ENCODE peak calls at places on chromosomes 6 and 20, in eight cellular contexts. F is sigmoid colon, B is stomach, D is psoas muscle, H is pancreas, Z is NB4, K is aorta, C is mesendoderm. V is an unnamed sample.

GRCh38 chr6:168047841-168048723 is 30.9 kb downstream of the FRMD1 start:
- DNase-seq in F (no peak), B (no peak), D (no peak), H (no peak), Z (no peak), K (peak; percentile 45), C (no peak), V (no peak)

GRCh38 chr6:98977606-98978292 is 30.0 kb upstream of the FBXL4 start:
- DNase-seq in F (no peak), B (no peak), D (no peak), H (no peak), Z (no peak), K (no peak), C (no peak), V (no peak)

GRCh38 chr20:13148961-13149360 is 72.1 kb upstream of the ISM1 start:
- DNase-seq in F (no peak), B (no peak), D (no peak), H (no peak), Z (no peak), K (no peak), C (no peak), V (no peak)

GRCh38 chr6:34332255-34333198 is 59.9 kb downstream of the NUDT3 start:
- DNase-seq in F (no peak), B (no peak), D (no peak), H (no peak), Z (peak; percentile 69), K (no peak), C (no peak), V (no peak)

GRCh38 chr20:61963149-61963548 is 102.5 kb downstream of the TAF4 start:
- DNase-seq in F (peak; percentile 46), B (no peak), D (no peak), H (no peak), Z (no peak), K (no peak), C (no peak), V (no peak)

GRCh38 chr6:34810936-34811632 is 19.2 kb downstream of the BLTP3A start:
- DNase-seq in F (no peak), B (peak; percentile 38), D (no peak), H (no peak), Z (no peak), K (no peak), C (no peak), V (no peak)

GRCh38 chr6:90982051-90982450 is 395.2 kb upstream of the MAP3K7 start:
- DNase-seq in F (no peak), B (no peak), D (no peak), H (no peak), Z (no peak), K (no peak), C (peak; percentile 25), V (no peak)

GRCh38 chr20:634526-634925 is 18.5 kb downstream of the SRXN1 start:
- DNase-seq in F (no peak), B (no peak), D (no peak), H (no peak), Z (no peak), K (no peak), C (no peak), V (no peak)

GRCh38 chr6:25193147-25193864 is 85.9 kb upstream of the CARMIL1 start:
- DNase-seq in F (peak; percentile 76), B (no peak), D (no peak), H (no peak), Z (no peak), K (no peak), C (no peak), V (no peak)

GRCh38 chr6:32944265-32944664 is 3.4 kb upstream of the HLA-DMB start:
- DNase-seq in F (no peak), B (peak; percentile 45), D (no peak), H (no peak), Z (peak; percentile 85), K (no peak), C (no peak), V (no peak)

GRCh38 chr20:59598625-59599310 is 5.6 kb upstream of the PHACTR3 start:
- DNase-seq in F (no peak), B (peak; percentile 29), D (no peak), H (no peak), Z (peak; percentile 75), K (peak; percentile 74), C (peak; percentile 52), V (no peak)

GRCh38 chr20:39259010-39259803 is 297.1 kb downstream of the DHX35 start:
- DNase-seq in F (peak; percentile 41), B (no peak), D (no peak), H (no peak), Z (no peak), K (no peak), C (no peak), V (peak; percentile 35)

GRCh38 chr6:87210979-87211378 is 55.6 kb downstream of the ZNF292 start:
- DNase-seq in F (no peak), B (no peak), D (no peak), H (no peak), Z (peak; percentile 19), K (no peak), C (peak; percentile 25), V (no peak)

GRCh38 chr6:107706516-107706915 is 117.6 kb downstream of the SCML4 start:
- DNase-seq in F (no peak), B (no peak), D (no peak), H (no peak), Z (no peak), K (no peak), C (peak; percentile 21), V (no peak)

GRCh38 chr6:146582857-146583256 is 15.9 kb upstream of the ADGB start:
- DNase-seq in F (peak; percentile 77), B (peak; percentile 43), D (no peak), H (peak; percentile 16), Z (peak; percentile 62), K (peak; percentile 69), C (no peak), V (no peak)

GRCh38 chr6:146592451-146592850 is 6.3 kb upstream of the ADGB start:
- DNase-seq in F (no peak), B (no peak), D (no peak), H (no peak), Z (no peak), K (no peak), C (no peak), V (no peak)

GRCh38 chr6:146590492-146590891 is 8.3 kb upstream of the ADGB start:
- DNase-seq in F (no peak), B (no peak), D (no peak), H (no peak), Z (no peak), K (no peak), C (no peak), V (no peak)

GRCh38 chr6:146587448-146587847 is 11.3 kb upstream of the ADGB start:
- DNase-seq in F (no peak), B (no peak), D (no peak), H (no peak), Z (no peak), K (no peak), C (no peak), V (no peak)
- H3K4me3 ChIP-seq in F (no peak overlapping the region), B (no peak overlapping the region), D (no peak overlapping the region), H (no peak overlapping the region), Z (no peak overlapping the region), K (no peak overlapping the region), C (no peak overlapping the region), V (no peak overlapping the region)

DNA sequence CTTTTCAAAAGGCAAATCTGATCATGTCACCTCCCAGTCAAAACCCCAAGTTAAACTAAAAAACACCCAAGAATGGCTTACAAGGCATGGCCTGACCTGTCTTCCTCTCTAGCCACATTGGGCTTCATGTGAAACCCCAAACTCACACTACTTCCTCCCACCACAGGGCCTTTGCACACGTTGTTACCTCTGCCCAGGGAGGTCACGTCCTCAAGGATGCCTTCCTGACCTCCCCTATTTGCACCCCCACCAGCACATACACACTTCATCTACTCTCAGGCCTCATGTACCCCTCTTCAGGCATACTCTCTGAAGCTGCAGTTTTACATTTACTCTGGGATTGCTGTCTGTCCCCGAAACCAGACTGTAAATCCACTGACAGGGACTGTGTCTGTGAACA is 6.1 kb downstream of the EZR start:
- DNase-seq in F (no peak), B (peak; percentile 22), D (no peak), H (no peak), Z (no peak), K (no peak), C (no peak), V (no peak)
- H3K4me3 ChIP-seq in F (no peak overlapping the region), B (peak overlapping the region; percentile 4), D (no peak overlapping the region), H (no peak overlapping the region), Z (no peak overlapping the region), K (no peak overlapping the region), C (no peak overlapping the region), V (no peak overlapping the region)

GRCh38 chr6:21476054-21476552 is 117.4 kb upstream of the SOX4 start:
- DNase-seq in F (no peak), B (no peak), D (no peak), H (peak; percentile 26), Z (no peak), K (no peak), C (no peak), V (no peak)

GRCh38 chr6:21478411-21478810 is 115.1 kb upstream of the SOX4 start:
- DNase-seq in F (no peak), B (no peak), D (no peak), H (no peak), Z (no peak), K (no peak), C (no peak), V (no peak)

DNA sequence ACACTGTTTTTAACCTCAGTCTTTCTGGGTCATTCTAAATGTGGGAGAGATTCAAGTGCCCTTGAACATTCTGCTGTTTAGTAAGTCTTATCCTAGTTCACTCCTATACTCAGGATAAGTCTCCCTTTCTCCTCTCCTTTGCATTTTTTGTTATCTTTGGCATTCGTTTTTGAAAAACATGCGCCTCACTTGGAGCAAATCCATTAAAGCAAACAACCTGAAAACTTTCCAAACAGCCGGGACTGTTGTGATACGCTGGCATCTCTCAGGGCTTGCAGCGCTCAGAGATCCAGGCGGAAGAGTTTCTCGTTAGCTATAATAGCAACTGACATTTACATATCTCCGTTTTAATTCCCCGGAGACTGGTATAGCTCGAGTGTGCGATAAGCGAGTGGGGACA is 114.4 kb upstream of the SOX4 start:
- DNase-seq in F (no peak), B (no peak), D (no peak), H (peak; percentile 24), Z (no peak), K (no peak), C (no peak), V (peak; percentile 71)
- H3K4me3 ChIP-seq in F (peak overlapping the region; percentile 7), B (peak overlapping the region; percentile 29), D (peak overlapping the region; percentile 52), H (no peak overlapping the region), Z (no peak overlapping the region), K (peak overlapping the region; percentile 26), C (no peak overlapping the region), V (peak overlapping the region; percentile 15)

GRCh38 chr20:36544134-36545018 is 3.1 kb downstream of the MYL9 start:
- DNase-seq in F (peak; percentile 86), B (no peak), D (peak; percentile 51), H (peak; percentile 40), Z (no peak), K (peak; percentile 91), C (peak; percentile 30), V (no peak)

GRCh38 chr20:36548006-36548315 is 6.6 kb downstream of the MYL9 start:
- DNase-seq in F (peak; percentile 74), B (no peak), D (peak; percentile 50), H (no peak), Z (peak; percentile 46), K (no peak), C (peak; percentile 69), V (no peak)

GRCh38 chr20:36548704-36549627 is 7.6 kb downstream of the MYL9 start:
- DNase-seq in F (peak; percentile 72), B (no peak), D (peak; percentile 36), H (no peak), Z (no peak), K (no peak), C (no peak), V (no peak)

GRCh38 chr20:36547186-36548005 is 6.1 kb downstream of the MYL9 start:
- DNase-seq in F (peak; percentile 66), B (no peak), D (no peak), H (no peak), Z (no peak), K (no peak), C (no peak), V (no peak)

GRCh38 chr20:36546111-36546736 is 4.9 kb downstream of the MYL9 start:
- DNase-seq in F (no peak), B (no peak), D (peak; percentile 38), H (no peak), Z (no peak), K (no peak), C (no peak), V (no peak)
- H3K4me3 ChIP-seq in F (peak overlapping the region; percentile 96), B (no peak overlapping the region), D (no peak overlapping the region), H (no peak overlapping the region), Z (no peak overlapping the region), K (no peak overlapping the region), C (no peak overlapping the region), V (no peak overlapping the region)